ENCODE peak calls at places on chromosomes 4 and X, in seven cellular contexts. One of them, this sample, is unnamed.

GRCh38 chrX:130300010-130300282 is 31.2 kb upstream of the ZNF280C start:
- DNase-seq in mucosa of descending colon: no peak
- DNase-seq in breast epithelium: no peak
- DNase-seq in stomach: no peak
- DNase-seq in adrenal gland: no peak
- DNase-seq in Peyer's patch: no peak
- DNase-seq in fibroblast of villous mesenchyme: no peak
- DNase-seq in this sample: no peak

GRCh38 chr4:153643406-153644016 is 40.6 kb upstream of the TLR2 start:
- DNase-seq in mucosa of descending colon: no peak
- DNase-seq in breast epithelium: no peak
- DNase-seq in stomach: no peak
- DNase-seq in adrenal gland: no peak
- DNase-seq in Peyer's patch: no peak
- DNase-seq in fibroblast of villous mesenchyme: peak
- DNase-seq in this sample: no peak

GRCh38 chrX:72308566-72309296 is 3.0 kb upstream of the CITED1 start:
- DNase-seq in mucosa of descending colon: peak
- DNase-seq in breast epithelium: peak
- DNase-seq in stomach: peak
- DNase-seq in adrenal gland: peak
- DNase-seq in Peyer's patch: peak
- DNase-seq in fibroblast of villous mesenchyme: peak
- DNase-seq in this sample: peak

GRCh38 chrX:126994011-126994410 is 174.5 kb downstream of the PRR32 start:
- DNase-seq in mucosa of descending colon: peak
- DNase-seq in breast epithelium: no peak
- DNase-seq in stomach: no peak
- DNase-seq in adrenal gland: no peak
- DNase-seq in Peyer's patch: no peak
- DNase-seq in fibroblast of villous mesenchyme: no peak
- DNase-seq in this sample: no peak

GRCh38 chr4:106707776-106708603 is 328.1 kb downstream of the DKK2 start:
- DNase-seq in mucosa of descending colon: no peak
- DNase-seq in breast epithelium: no peak
- DNase-seq in stomach: no peak
- DNase-seq in adrenal gland: no peak
- DNase-seq in Peyer's patch: no peak
- DNase-seq in fibroblast of villous mesenchyme: no peak
- DNase-seq in this sample: no peak

GRCh38 chrX:133249659-133250058 is 31.5 kb upstream of the TFDP3 start:
- DNase-seq in mucosa of descending colon: no peak
- DNase-seq in breast epithelium: no peak
- DNase-seq in stomach: no peak
- DNase-seq in adrenal gland: no peak
- DNase-seq in Peyer's patch: no peak
- DNase-seq in fibroblast of villous mesenchyme: no peak
- DNase-seq in this sample: no peak

GRCh38 chr4:128287159-128287870 is at the start of gene PGRMC2:
- DNase-seq in mucosa of descending colon: peak
- DNase-seq in breast epithelium: peak
- DNase-seq in stomach: no peak
- DNase-seq in adrenal gland: peak
- DNase-seq in Peyer's patch: peak
- DNase-seq in fibroblast of villous mesenchyme: peak
- DNase-seq in this sample: no peak

GRCh38 chrX:108696690-108697089 is 39.7 kb downstream of the IRS4 start:
- DNase-seq in mucosa of descending colon: no peak
- DNase-seq in breast epithelium: no peak
- DNase-seq in stomach: no peak
- DNase-seq in adrenal gland: no peak
- DNase-seq in Peyer's patch: no peak
- DNase-seq in fibroblast of villous mesenchyme: no peak
- DNase-seq in this sample: no peak

GRCh38 chr4:96073446-96073845 is 233.6 kb downstream of the PDHA2 start:
- DNase-seq in mucosa of descending colon: no peak
- DNase-seq in breast epithelium: no peak
- DNase-seq in stomach: no peak
- DNase-seq in adrenal gland: no peak
- DNase-seq in Peyer's patch: no peak
- DNase-seq in fibroblast of villous mesenchyme: no peak
- DNase-seq in this sample: no peak

GRCh38 chr4:32986236-32986635 is 2266.1 kb downstream of the PCDH7 start:
- DNase-seq in mucosa of descending colon: no peak
- DNase-seq in breast epithelium: no peak
- DNase-seq in stomach: no peak
- DNase-seq in adrenal gland: no peak
- DNase-seq in Peyer's patch: no peak
- DNase-seq in fibroblast of villous mesenchyme: peak
- DNase-seq in this sample: no peak

GRCh38 chr4:2426711-2427275 is 8.0 kb downstream of the CFAP99 start:
- DNase-seq in mucosa of descending colon: no peak
- DNase-seq in breast epithelium: no peak
- DNase-seq in stomach: no peak
- DNase-seq in adrenal gland: no peak
- DNase-seq in Peyer's patch: no peak
- DNase-seq in fibroblast of villous mesenchyme: no peak
- DNase-seq in this sample: no peak

GRCh38 chr4:183333983-183334382 is 11.8 kb upstream of the CLDN24 start:
- DNase-seq in mucosa of descending colon: no peak
- DNase-seq in breast epithelium: no peak
- DNase-seq in stomach: no peak
- DNase-seq in adrenal gland: no peak
- DNase-seq in Peyer's patch: peak
- DNase-seq in fibroblast of villous mesenchyme: no peak
- DNase-seq in this sample: no peak

GRCh38 chrX:47556045-47556623 is 4.9 kb upstream of the ARAF start:
- DNase-seq in mucosa of descending colon: peak
- DNase-seq in breast epithelium: peak
- DNase-seq in stomach: peak
- DNase-seq in adrenal gland: peak
- DNase-seq in Peyer's patch: peak
- DNase-seq in fibroblast of villous mesenchyme: peak
- DNase-seq in this sample: peak

GRCh38 chr4:76813070-76813469 is 84.9 kb downstream of the SOWAHB start:
- DNase-seq in mucosa of descending colon: no peak
- DNase-seq in breast epithelium: no peak
- DNase-seq in stomach: no peak
- DNase-seq in adrenal gland: no peak
- DNase-seq in Peyer's patch: no peak
- DNase-seq in fibroblast of villous mesenchyme: no peak
- DNase-seq in this sample: no peak

DNA sequence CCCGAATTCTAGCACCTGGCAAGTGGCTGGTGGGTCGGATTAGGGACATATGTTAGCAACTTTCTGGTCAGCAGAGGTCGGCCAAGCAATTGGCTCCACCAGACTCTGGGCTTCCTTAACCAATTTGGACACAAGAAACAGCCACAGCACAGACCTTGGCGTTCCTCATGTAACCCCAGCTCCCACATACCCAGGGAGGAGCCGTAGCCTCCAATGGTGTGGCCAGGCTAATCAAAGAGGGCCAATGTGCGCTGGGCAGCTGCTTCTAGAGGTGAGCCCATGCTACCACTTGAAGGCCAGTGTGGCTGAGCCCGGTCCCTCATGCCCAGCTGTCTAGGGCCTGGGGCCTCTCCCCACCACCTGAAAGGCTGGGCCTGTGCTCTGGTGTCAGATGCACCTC is 82.5 kb upstream of the MSX1 start:
- DNase-seq in mucosa of descending colon: no peak
- DNase-seq in breast epithelium: no peak
- DNase-seq in stomach: no peak
- DNase-seq in adrenal gland: no peak
- DNase-seq in Peyer's patch: no peak
- DNase-seq in fibroblast of villous mesenchyme: no peak
- DNase-seq in this sample: no peak
- TF ChIP-seq CTCF in mucosa of descending colon: no peak
- TF ChIP-seq CTCF in breast epithelium: no peak
- TF ChIP-seq CTCF in stomach: no peak
- TF ChIP-seq CTCF in adrenal gland: no peak
- TF ChIP-seq CTCF in Peyer's patch: no peak
- TF ChIP-seq CTCF in fibroblast of villous mesenchyme: no peak
- TF ChIP-seq CTCF in this sample: no peak

DNA sequence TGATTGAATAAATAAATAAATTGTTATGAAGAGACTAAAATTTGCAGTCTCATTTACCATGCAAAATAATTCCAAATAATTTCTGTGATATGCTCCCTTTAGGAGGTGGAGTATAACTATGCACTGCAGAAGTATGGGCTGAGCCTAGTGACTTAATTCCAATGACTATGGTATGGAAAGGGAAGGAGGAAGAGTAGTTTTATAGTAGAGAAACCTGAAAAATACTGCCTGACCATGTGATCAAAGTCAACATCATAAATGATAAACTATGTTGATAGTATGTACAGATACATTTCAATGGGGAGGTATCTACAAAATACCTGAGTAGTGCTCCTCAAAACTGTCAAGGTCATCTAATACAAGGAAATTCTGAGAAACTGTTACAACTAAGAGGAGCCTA is 14.6 kb downstream of the CXCL8 start:
- DNase-seq in mucosa of descending colon: no peak
- DNase-seq in breast epithelium: no peak
- DNase-seq in stomach: no peak
- DNase-seq in adrenal gland: no peak
- DNase-seq in Peyer's patch: no peak
- DNase-seq in fibroblast of villous mesenchyme: no peak
- DNase-seq in this sample: no peak
- H3K4me3 ChIP-seq in mucosa of descending colon: no peak
- H3K4me3 ChIP-seq in breast epithelium: no peak
- H3K4me3 ChIP-seq in stomach: no peak
- H3K4me3 ChIP-seq in adrenal gland: no peak
- H3K4me3 ChIP-seq in Peyer's patch: no peak
- H3K4me3 ChIP-seq in fibroblast of villous mesenchyme: no peak
- H3K4me3 ChIP-seq in this sample: no peak

GRCh38 chr4:26496207-26496783 is 6.0 kb upstream of the CCKAR start:
- DNase-seq in mucosa of descending colon: no peak
- DNase-seq in breast epithelium: no peak
- DNase-seq in stomach: no peak
- DNase-seq in adrenal gland: no peak
- DNase-seq in Peyer's patch: no peak
- DNase-seq in fibroblast of villous mesenchyme: no peak
- DNase-seq in this sample: no peak
- TF ChIP-seq CTCF in mucosa of descending colon: no peak
- TF ChIP-seq CTCF in breast epithelium: no peak
- TF ChIP-seq CTCF in stomach: no peak
- TF ChIP-seq CTCF in adrenal gland: no peak
- TF ChIP-seq CTCF in Peyer's patch: no peak
- TF ChIP-seq CTCF in fibroblast of villous mesenchyme: no peak
- TF ChIP-seq CTCF in this sample: no peak

GRCh38 chr4:47483722-47484121 is 1.4 kb upstream of the ATP10D start:
- DNase-seq in mucosa of descending colon: no peak
- DNase-seq in breast epithelium: no peak
- DNase-seq in stomach: no peak
- DNase-seq in adrenal gland: no peak
- DNase-seq in Peyer's patch: no peak
- DNase-seq in fibroblast of villous mesenchyme: no peak
- DNase-seq in this sample: no peak
- H3K4me3 ChIP-seq in mucosa of descending colon: no peak
- H3K4me3 ChIP-seq in breast epithelium: no peak
- H3K4me3 ChIP-seq in stomach: no peak
- H3K4me3 ChIP-seq in adrenal gland: no peak
- H3K4me3 ChIP-seq in Peyer's patch: no peak
- H3K4me3 ChIP-seq in fibroblast of villous mesenchyme: no peak
- H3K4me3 ChIP-seq in this sample: no peak